ENCODE peak calls at places on chromosome 19, in six cellular contexts. One of them, this sample, is unnamed.

GRCh38 chr19:10305139-10305806 is 4.3 kb downstream of the ZGLP1 start:
- DNase-seq in activated naive CD8-positive, alpha-beta T cell treated with anti-CD3 and anti-CD28 coated beads, Interleukin-2, amount 50 U/mL, for 24 hours: no peak
- DNase-seq in GM19239: no peak
- DNase-seq in endodermal cell: no peak
- DNase-seq in NAMALWA: no peak
- DNase-seq in stimulated activated CD4-positive, alpha-beta T cell treated with anti-CD3 and anti-CD28 coated beads, Interleukin-4, amount 100 ng/mL, for 24 hours: no peak
- DNase-seq in this sample: peak; percentile 34

GRCh38 chr19:18589380-18590272 is 1.0 kb downstream of the REX1BD start:
- DNase-seq in activated naive CD8-positive, alpha-beta T cell treated with anti-CD3 and anti-CD28 coated beads, Interleukin-2, amount 50 U/mL, for 24 hours: peak; percentile 68
- DNase-seq in GM19239: no peak
- DNase-seq in endodermal cell: peak; percentile 95
- DNase-seq in NAMALWA: peak; percentile 86
- DNase-seq in stimulated activated CD4-positive, alpha-beta T cell treated with anti-CD3 and anti-CD28 coated beads, Interleukin-4, amount 100 ng/mL, for 24 hours: peak; percentile 69
- DNase-seq in this sample: peak; percentile 50

GRCh38 chr19:44785993-44786392 is 8.3 kb downstream of the CBLC start:
- DNase-seq in activated naive CD8-positive, alpha-beta T cell treated with anti-CD3 and anti-CD28 coated beads, Interleukin-2, amount 50 U/mL, for 24 hours: no peak
- DNase-seq in GM19239: no peak
- DNase-seq in endodermal cell: no peak
- DNase-seq in NAMALWA: no peak
- DNase-seq in stimulated activated CD4-positive, alpha-beta T cell treated with anti-CD3 and anti-CD28 coated beads, Interleukin-4, amount 100 ng/mL, for 24 hours: no peak
- DNase-seq in this sample: no peak

GRCh38 chr19:17944301-17944700 is 11.5 kb downstream of the CCDC124 start:
- DNase-seq in activated naive CD8-positive, alpha-beta T cell treated with anti-CD3 and anti-CD28 coated beads, Interleukin-2, amount 50 U/mL, for 24 hours: no peak
- DNase-seq in GM19239: no peak
- DNase-seq in endodermal cell: no peak
- DNase-seq in NAMALWA: no peak
- DNase-seq in stimulated activated CD4-positive, alpha-beta T cell treated with anti-CD3 and anti-CD28 coated beads, Interleukin-4, amount 100 ng/mL, for 24 hours: no peak
- DNase-seq in this sample: peak; percentile 77

GRCh38 chr19:46787331-46788100 is 878 bp downstream of the SLC1A5 start:
- DNase-seq in activated naive CD8-positive, alpha-beta T cell treated with anti-CD3 and anti-CD28 coated beads, Interleukin-2, amount 50 U/mL, for 24 hours: peak; percentile 46
- DNase-seq in GM19239: no peak
- DNase-seq in endodermal cell: peak; percentile 85
- DNase-seq in NAMALWA: peak; percentile 36
- DNase-seq in stimulated activated CD4-positive, alpha-beta T cell treated with anti-CD3 and anti-CD28 coated beads, Interleukin-4, amount 100 ng/mL, for 24 hours: peak; percentile 39
- DNase-seq in this sample: peak; percentile 79

GRCh38 chr19:1106841-1107654 is 3.3 kb downstream of the GPX4 start:
- DNase-seq in activated naive CD8-positive, alpha-beta T cell treated with anti-CD3 and anti-CD28 coated beads, Interleukin-2, amount 50 U/mL, for 24 hours: no peak
- DNase-seq in GM19239: no peak
- DNase-seq in endodermal cell: peak; percentile 71
- DNase-seq in NAMALWA: no peak
- DNase-seq in stimulated activated CD4-positive, alpha-beta T cell treated with anti-CD3 and anti-CD28 coated beads, Interleukin-4, amount 100 ng/mL, for 24 hours: no peak
- DNase-seq in this sample: peak; percentile 57

GRCh38 chr19:48558018-48558684 is 6.2 kb downstream of the SULT2B1 start:
- DNase-seq in activated naive CD8-positive, alpha-beta T cell treated with anti-CD3 and anti-CD28 coated beads, Interleukin-2, amount 50 U/mL, for 24 hours: no peak
- DNase-seq in GM19239: no peak
- DNase-seq in endodermal cell: peak; percentile 80
- DNase-seq in NAMALWA: no peak
- DNase-seq in stimulated activated CD4-positive, alpha-beta T cell treated with anti-CD3 and anti-CD28 coated beads, Interleukin-4, amount 100 ng/mL, for 24 hours: no peak
- DNase-seq in this sample: peak; percentile 85

GRCh38 chr19:52140077-52140710 is 456 bp upstream of the ZNF616 start:
- DNase-seq in activated naive CD8-positive, alpha-beta T cell treated with anti-CD3 and anti-CD28 coated beads, Interleukin-2, amount 50 U/mL, for 24 hours: no peak
- DNase-seq in GM19239: no peak
- DNase-seq in endodermal cell: no peak
- DNase-seq in NAMALWA: no peak
- DNase-seq in stimulated activated CD4-positive, alpha-beta T cell treated with anti-CD3 and anti-CD28 coated beads, Interleukin-4, amount 100 ng/mL, for 24 hours: no peak
- DNase-seq in this sample: no peak

GRCh38 chr19:33260628-33261418 is 35.2 kb upstream of the SLC7A10 start:
- DNase-seq in activated naive CD8-positive, alpha-beta T cell treated with anti-CD3 and anti-CD28 coated beads, Interleukin-2, amount 50 U/mL, for 24 hours: no peak
- DNase-seq in GM19239: no peak
- DNase-seq in endodermal cell: no peak
- DNase-seq in NAMALWA: no peak
- DNase-seq in stimulated activated CD4-positive, alpha-beta T cell treated with anti-CD3 and anti-CD28 coated beads, Interleukin-4, amount 100 ng/mL, for 24 hours: no peak
- DNase-seq in this sample: no peak

GRCh38 chr19:39078436-39079200 is 5.5 kb upstream of the ACP7 start:
- DNase-seq in activated naive CD8-positive, alpha-beta T cell treated with anti-CD3 and anti-CD28 coated beads, Interleukin-2, amount 50 U/mL, for 24 hours: no peak
- DNase-seq in GM19239: no peak
- DNase-seq in endodermal cell: no peak
- DNase-seq in NAMALWA: no peak
- DNase-seq in stimulated activated CD4-positive, alpha-beta T cell treated with anti-CD3 and anti-CD28 coated beads, Interleukin-4, amount 100 ng/mL, for 24 hours: no peak
- DNase-seq in this sample: peak; percentile 98

GRCh38 chr19:49061445-49061844 is 3.2 kb downstream of the NTF4 start:
- DNase-seq in activated naive CD8-positive, alpha-beta T cell treated with anti-CD3 and anti-CD28 coated beads, Interleukin-2, amount 50 U/mL, for 24 hours: no peak
- DNase-seq in GM19239: no peak
- DNase-seq in endodermal cell: no peak
- DNase-seq in NAMALWA: no peak
- DNase-seq in stimulated activated CD4-positive, alpha-beta T cell treated with anti-CD3 and anti-CD28 coated beads, Interleukin-4, amount 100 ng/mL, for 24 hours: no peak
- DNase-seq in this sample: no peak

GRCh38 chr19:1862424-1863307 is 713 bp downstream of the KLF16 start:
- DNase-seq in activated naive CD8-positive, alpha-beta T cell treated with anti-CD3 and anti-CD28 coated beads, Interleukin-2, amount 50 U/mL, for 24 hours: peak; percentile 74
- DNase-seq in GM19239: peak; percentile 70
- DNase-seq in endodermal cell: peak; percentile 83
- DNase-seq in NAMALWA: peak; percentile 77
- DNase-seq in stimulated activated CD4-positive, alpha-beta T cell treated with anti-CD3 and anti-CD28 coated beads, Interleukin-4, amount 100 ng/mL, for 24 hours: peak; percentile 53
- DNase-seq in this sample: no peak

GRCh38 chr19:2261438-2262172 is 5.4 kb upstream of the JSRP1 start:
- DNase-seq in activated naive CD8-positive, alpha-beta T cell treated with anti-CD3 and anti-CD28 coated beads, Interleukin-2, amount 50 U/mL, for 24 hours: peak; percentile 74
- DNase-seq in GM19239: no peak
- DNase-seq in endodermal cell: peak; percentile 84
- DNase-seq in NAMALWA: peak; percentile 75
- DNase-seq in stimulated activated CD4-positive, alpha-beta T cell treated with anti-CD3 and anti-CD28 coated beads, Interleukin-4, amount 100 ng/mL, for 24 hours: peak; percentile 62
- DNase-seq in this sample: no peak

GRCh38 chr19:45874620-45874966 is 10.5 kb downstream of the FOXA3 start:
- DNase-seq in activated naive CD8-positive, alpha-beta T cell treated with anti-CD3 and anti-CD28 coated beads, Interleukin-2, amount 50 U/mL, for 24 hours: no peak
- DNase-seq in GM19239: no peak
- DNase-seq in endodermal cell: no peak
- DNase-seq in NAMALWA: no peak
- DNase-seq in stimulated activated CD4-positive, alpha-beta T cell treated with anti-CD3 and anti-CD28 coated beads, Interleukin-4, amount 100 ng/mL, for 24 hours: no peak
- DNase-seq in this sample: no peak

This sample was measured in amniotic epithelial cell.